ENCODE peak calls at places on chromosomes 5 and 9, in seven cellular contexts. W, T, I, F, Q, N and P are unnamed samples.

GRCh38 chr9:110048976-110049698 is 158.8 kb downstream of the C9orf152 start:
- DNase-seq in W (no peak), Q (no peak), N (peak; percentile 30), I (peak; percentile 32), F (peak; percentile 35), T (peak; percentile 2), P (peak; percentile 50)

GRCh38 chr5:9348296-9348996 is 197.4 kb downstream of the SEMA5A start:
- DNase-seq in T (no peak), N (peak; percentile 82), W (no peak), Q (peak; percentile 61), I (no peak), F (no peak), P (peak; percentile 94)

GRCh38 chr5:2563046-2563445 is 188.4 kb downstream of the IRX2 start:
- DNase-seq in I (no peak), T (no peak), Q (no peak), W (no peak), F (no peak), N (no peak), P (no peak)

GRCh38 chr5:81590498-81591384 is 160.2 kb downstream of the SSBP2 start:
- DNase-seq in I (no peak), N (no peak), W (no peak), F (no peak), T (no peak), Q (no peak), P (no peak)

GRCh38 chr5:67639311-67639710 is 442.7 kb upstream of the CD180 start:
- DNase-seq in T (no peak), W (no peak), Q (peak; percentile 61), N (no peak), F (no peak), I (no peak), P (no peak)

GRCh38 chr5:139132515-139132914 is 65.7 kb downstream of the SIL1 start:
- DNase-seq in I (no peak), W (peak; percentile 53), N (no peak), Q (no peak), F (no peak), T (no peak), P (no peak)

GRCh38 chr9:128689820-128690683 is 1.0 kb downstream of the SET start:
- DNase-seq in T (peak; percentile 49), W (peak; percentile 38), N (peak; percentile 56), I (peak; percentile 44), Q (peak; percentile 36), F (peak; percentile 56), P (peak; percentile 59)

GRCh38 chr9:27538668-27539067 is 9.1 kb upstream of the MOB3B start:
- DNase-seq in Q (no peak), I (no peak), F (no peak), W (no peak), T (no peak), N (no peak), P (no peak)

GRCh38 chr9:4837768-4838546 is 45.2 kb downstream of the RCL1 start:
- DNase-seq in I (peak; percentile 32), W (no peak), Q (peak; percentile 100), T (no peak), F (no peak), N (no peak), P (peak; percentile 94)

GRCh38 chr9:2622361-2623045 is 916 bp downstream of the VLDLR start:
- DNase-seq in Q (no peak), I (peak; percentile 24), T (no peak), N (peak; percentile 27), W (no peak), F (peak; percentile 12), P (no peak)

GRCh38 chr9:112029921-112030444 is 133.4 kb downstream of the UGCG start:
- DNase-seq in Q (peak; percentile 31), I (peak; percentile 65), T (no peak), N (peak; percentile 76), F (peak; percentile 67), W (no peak), P (no peak)

GRCh38 chr5:74631088-74631960 is 9.2 kb downstream of the ENC1 start:
- DNase-seq in N (peak; percentile 67), Q (peak; percentile 44), T (peak; percentile 25), F (peak; percentile 57), I (no peak), W (no peak), P (peak; percentile 71)

GRCh38 chr5:113495402-113495801 is 7.1 kb upstream of the MCC start:
- DNase-seq in I (no peak), Q (peak; percentile 52), W (no peak), T (no peak), F (no peak), N (no peak), P (peak; percentile 25)

GRCh38 chr9:136264046-136264802 is 18.6 kb upstream of the QSOX2 start:
- DNase-seq in I (no peak), N (no peak), T (no peak), F (no peak), W (no peak), Q (no peak), P (no peak)

GRCh38 chr5:175743676-175744210 is 85.9 kb downstream of the HRH2 start:
- DNase-seq in T (no peak), Q (no peak), N (peak; percentile 10), I (peak; percentile 39), F (peak; percentile 44), W (no peak), P (peak; percentile 2)

GRCh38 chr5:51378778-51379652 is 4.2 kb upstream of the ISL1 start:
- DNase-seq in W (no peak), T (no peak), I (no peak), N (peak; percentile 44), Q (no peak), F (no peak), P (peak; percentile 23)

GRCh38 chr5:169805527-169805934 is 168.5 kb downstream of the DOCK2 start:
- DNase-seq in N (no peak), T (no peak), F (no peak), Q (peak; percentile 88), I (no peak), W (no peak), P (no peak)

GRCh38 chr5:41721521-41721920 is 148.7 kb downstream of the OXCT1 start:
- DNase-seq in F (no peak), Q (no peak), I (no peak), N (no peak), W (no peak), T (no peak), P (no peak)

GRCh38 chr5:149464796-149465489 is 85.9 kb upstream of the IL17B start:
- DNase-seq in W (no peak), T (no peak), Q (peak; percentile 82), N (peak; percentile 59), F (no peak), I (no peak), P (peak; percentile 73)

GRCh38 chr5:56910123-56910951 is 941 bp downstream of the SETD9 start:
- DNase-seq in N (peak; percentile 55), T (no peak), F (no peak), W (peak; percentile 35), Q (no peak), I (peak; percentile 57), P (peak; percentile 45)

GRCh38 chr9:130433168-130433946 is 11.4 kb upstream of the ASS1 start:
- DNase-seq in I (peak; percentile 28), W (no peak), F (peak; percentile 87), N (no peak), T (no peak), Q (no peak), P (peak; percentile 62)